ENCODE peak calls at places on chromosomes 7 and 10, in five cellular contexts. V, O, C, W and J are unnamed samples. For H3K4me1, the result is how much of the 10 kb centered on the place peaks cover.

GRCh38 chr7:96321041-96321669 is 743 bp downstream of the SLC25A13 start:
- DNase-seq in V (peak), O (peak), C (peak), W (peak), J (peak)

GRCh38 chr10:46030091-46030937 is at the start of gene NCOA4:
- DNase-seq in V (peak), O (peak), C (peak), W (peak), J (peak)

GRCh38 chr10:73769396-73769795 is 12.5 kb upstream of the CHCHD1 start:
- DNase-seq in V (no peak), O (no peak), C (no peak), W (no peak), J (no peak)

GRCh38 chr10:23643396-23643795 is 204.5 kb downstream of the OTUD1 start:
- DNase-seq in V (no peak), O (no peak), C (no peak), W (no peak), J (no peak)

GRCh38 chr10:125782661-125783060 is 7.0 kb upstream of the MMP21 start:
- DNase-seq in V (no peak), O (no peak), C (no peak), W (no peak), J (no peak)

GRCh38 chr7:26397786-26398435 is 106.2 kb downstream of the SNX10 start:
- DNase-seq in V (no peak), O (peak), C (no peak), W (no peak), J (peak)

GRCh38 chr7:147432068-147432467 is 1158.5 kb upstream of the C7orf33 start:
- DNase-seq in V (no peak), O (peak), C (no peak), W (no peak), J (no peak)

GRCh38 chr10:59698326-59698725 is 11.3 kb downstream of the SLC16A9 start:
- DNase-seq in V (no peak), O (no peak), C (no peak), W (no peak), J (no peak)

GRCh38 chr10:12113627-12114026 is 15.8 kb upstream of the SEC61A2 start:
- DNase-seq in V (no peak), O (no peak), C (no peak), W (no peak), J (no peak)

GRCh38 chr7:44073664-44074348 is 8.4 kb upstream of the PGAM2 start:
- DNase-seq in V (peak), O (no peak), C (peak), W (peak), J (peak)

GRCh38 chr10:129136074-129136473 is 331.0 kb upstream of the MGMT start:
- DNase-seq in V (no peak), O (no peak), C (no peak), W (no peak), J (no peak)

GRCh38 chr10:79266543-79267312 is 80.5 kb upstream of the PPIF start:
- DNase-seq in V (peak), O (no peak), C (no peak), W (no peak), J (no peak)

GRCh38 chr10:132129431-132129830 is 57.3 kb upstream of the DPYSL4 start:
- DNase-seq in V (no peak), O (peak), C (no peak), W (no peak), J (no peak)

GRCh38 chr10:69801094-69801433 is 642 bp upstream of the COL13A1 start:
- DNase-seq in V (peak), O (peak), C (peak), W (no peak), J (peak)

GRCh38 chr10:123622381-123622780 is 43.8 kb upstream of the GPR26 start:
- DNase-seq in V (no peak), O (no peak), C (no peak), W (no peak), J (no peak)

GRCh38 chr7:102463841-102464576 is 654 bp downstream of the ALKBH4 start:
- DNase-seq in V (no peak), O (peak), C (no peak), W (no peak), J (no peak)

GRCh38 chr7:120180221-120180620 is 92.8 kb upstream of the KCND2 start:
- DNase-seq in V (no peak), O (no peak), C (no peak), W (no peak), J (no peak)

GRCh38 chr10:61899045-61899444 is 2.5 kb upstream of the ARID5B start:
- DNase-seq in V (peak), O (no peak), C (no peak), W (no peak), J (no peak)

GRCh38 chr7:107219563-107220244 is 50.9 kb downstream of the HBP1 start:
- DNase-seq in V (no peak), O (no peak), C (no peak), W (no peak), J (no peak)

GRCh38 chr7:48742046-48742445 is 182.3 kb upstream of the CDC14C start:
- DNase-seq in V (no peak), O (no peak), C (no peak), W (no peak), J (no peak)

GRCh38 chr10:68816796-68817412 is 10.4 kb upstream of the STOX1 start:
- DNase-seq in V (no peak), O (no peak), C (no peak), W (no peak), J (no peak)

GRCh38 chr7:120226188-120226587 is 46.8 kb upstream of the KCND2 start:
- DNase-seq in V (no peak), O (no peak), C (no peak), W (no peak), J (no peak)

GRCh38 chr10:43210556-43210955 is 56.3 kb downstream of the RASGEF1A start:
- DNase-seq in V (no peak), O (no peak), C (no peak), W (no peak), J (no peak)

GRCh38 chr7:129188892-129189660 is 643 bp downstream of the SMO start:
- DNase-seq in V (peak), O (peak), C (no peak), W (no peak), J (peak)

GRCh38 chr10:94403034-94403822 is 887 bp downstream of the TBC1D12 start:
- DNase-seq in V (peak), O (peak), C (peak), W (peak), J (peak)

GRCh38 chr10:109405338-109405737 is 518.0 kb downstream of the XPNPEP1 start:
- DNase-seq in V (no peak), O (no peak), C (no peak), W (no peak), J (no peak)

GRCh38 chr7:75943864-75944263 is 28.9 kb downstream of the POR start:
- DNase-seq in V (no peak), O (no peak), C (no peak), W (no peak), J (no peak)

GRCh38 chr10:99524736-99525380 is 7.9 kb upstream of the NKX2-3 start:
- DNase-seq in V (no peak), O (peak), C (no peak), W (no peak), J (no peak)

GRCh38 chr7:121485457-121486243 is 89.5 kb upstream of the FAM3C start:
- DNase-seq in V (no peak), O (no peak), C (peak), W (no peak), J (peak)

GRCh38 chr7:128790297-128791037 is 1.3 kb upstream of the CCDC136 start:
- DNase-seq in V (no peak), O (peak), C (no peak), W (no peak), J (peak)

GRCh38 chr10:100148353-100149211 is 37.2 kb downstream of the ERLIN1 start:
- DNase-seq in V (no peak), O (no peak), C (no peak), W (no peak), J (no peak)

GRCh38 chr7:29406366-29406765 is 157.3 kb upstream of the PRR15 start:
- DNase-seq in V (no peak), O (no peak), C (no peak), W (no peak), J (no peak)

GRCh38 chr7:35727571-35727970 is 32.6 kb upstream of the HERPUD2 start:
- DNase-seq in V (no peak), O (no peak), C (no peak), W (no peak), J (no peak)

GRCh38 chr7:133934262-133934973 is 192.7 kb upstream of the LRGUK start:
- DNase-seq in V (no peak), O (peak), C (no peak), W (no peak), J (no peak)

GRCh38 chr10:117532451-117533107 is 10.0 kb upstream of the EMX2 start:
- DNase-seq in V (no peak), O (peak), C (no peak), W (no peak), J (no peak)

GRCh38 chr7:55120501-55121198 is 101.8 kb downstream of the EGFR start:
- DNase-seq in V (no peak), O (no peak), C (no peak), W (no peak), J (no peak)

GRCh38 chr7:55120074-55120473 is 101.3 kb downstream of the EGFR start:
- DNase-seq in V (no peak), O (no peak), C (no peak), W (no peak), J (no peak)

GRCh38 chr7:55121249-55121648 is 102.4 kb downstream of the EGFR start:
- DNase-seq in V (no peak), O (no peak), C (no peak), W (no peak), J (no peak)

GRCh38 chr7:55119571-55119970 is 100.8 kb downstream of the EGFR start:
- DNase-seq in V (no peak), O (no peak), C (no peak), W (no peak), J (no peak)

DNA sequence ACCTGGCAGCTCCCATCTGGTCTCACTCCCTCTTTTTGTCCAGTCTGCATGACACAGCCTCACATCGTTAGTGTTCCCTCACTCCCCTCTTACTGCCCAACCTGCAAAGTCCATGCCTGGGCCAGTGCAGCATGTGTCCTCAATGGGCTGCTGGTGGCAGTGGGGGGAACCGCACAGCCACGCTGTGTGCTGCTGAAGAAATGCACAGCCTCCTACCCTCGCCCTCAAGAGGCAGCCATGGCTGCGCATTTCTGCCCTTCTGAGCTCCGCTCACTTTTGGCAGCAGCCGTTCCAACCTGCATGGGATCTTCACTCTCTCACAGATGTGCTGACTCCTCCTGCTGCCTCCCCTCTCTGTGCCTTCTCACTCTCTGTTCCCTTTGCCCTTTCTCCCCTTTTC is 103.4 kb downstream of the EGFR start:
- DNase-seq in V (no peak), O (no peak), C (no peak), W (no peak), J (no peak)
- H3K4me1 ChIP-seq in V (under half), O (under half), C (under half), W (under half), J (under half)

DNA sequence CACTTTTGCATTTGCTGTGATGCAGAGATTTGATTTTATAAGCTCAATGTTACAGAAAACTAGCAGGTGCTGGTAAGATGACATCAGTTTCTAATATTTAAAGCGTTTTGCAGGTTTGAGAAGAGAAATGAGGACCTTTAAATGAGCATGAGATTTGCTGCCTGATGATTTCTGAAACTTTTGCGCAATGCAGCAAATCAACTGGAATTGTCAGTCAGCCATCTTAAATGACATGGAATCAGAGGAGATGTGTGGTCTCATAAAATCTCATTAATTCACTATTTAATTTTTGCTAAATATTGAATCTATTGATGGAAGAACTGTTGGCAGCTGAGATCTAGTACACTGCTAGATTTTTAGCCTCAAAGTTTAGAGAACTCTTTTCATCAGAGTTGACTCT is 3.9 kb downstream of the RBM17 start:
- DNase-seq in V (peak), O (no peak), C (no peak), W (no peak), J (no peak)
- H3K4me1 ChIP-seq in V (under half), O (under half), C (under half), W (under half), J (under half)

DNA sequence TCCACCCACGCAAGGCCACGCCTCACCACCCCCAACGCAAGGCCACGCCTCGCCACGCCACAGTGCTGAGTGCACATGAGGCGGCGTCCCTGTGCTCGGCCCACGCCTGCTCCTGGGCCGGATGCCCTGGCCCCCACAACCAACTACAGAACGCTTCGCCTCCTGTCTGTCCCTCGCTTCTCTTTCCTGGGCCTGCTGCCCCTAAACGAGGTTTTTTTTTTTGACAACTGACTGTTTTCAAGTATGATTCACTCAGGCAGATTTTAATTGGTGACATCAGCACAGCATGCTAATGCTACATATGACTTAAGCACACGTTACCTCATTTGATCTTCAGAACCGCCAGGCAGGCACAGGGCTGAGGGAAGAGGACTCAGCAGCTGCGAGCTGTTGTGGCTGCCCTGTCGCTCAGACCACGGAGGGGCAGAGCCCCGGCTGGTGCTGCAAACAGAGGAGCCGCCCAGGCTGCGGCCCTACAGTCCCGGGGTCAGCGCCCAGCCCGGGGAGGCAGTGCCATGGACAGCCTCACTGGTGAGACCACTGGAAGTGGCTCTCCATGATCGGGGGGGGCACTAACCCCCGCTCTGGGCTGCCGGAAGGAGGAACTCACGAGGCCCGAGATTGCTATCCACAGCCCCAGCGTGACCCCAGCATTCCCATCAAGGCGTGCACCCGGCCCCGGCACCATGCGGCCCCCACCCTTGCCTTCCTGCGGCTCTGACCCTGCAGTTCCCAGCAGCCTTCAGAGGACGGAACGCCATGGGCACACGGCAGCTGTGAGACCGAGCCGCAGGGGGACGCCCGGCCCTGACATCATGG is 212.8 kb downstream of the MAD1L1 start:
- DNase-seq in V (peak), O (no peak), C (no peak), W (peak), J (peak)
- H3K4me1 ChIP-seq in V (under half), O (under half), C (under half), W (under half), J (under half)

DNA sequence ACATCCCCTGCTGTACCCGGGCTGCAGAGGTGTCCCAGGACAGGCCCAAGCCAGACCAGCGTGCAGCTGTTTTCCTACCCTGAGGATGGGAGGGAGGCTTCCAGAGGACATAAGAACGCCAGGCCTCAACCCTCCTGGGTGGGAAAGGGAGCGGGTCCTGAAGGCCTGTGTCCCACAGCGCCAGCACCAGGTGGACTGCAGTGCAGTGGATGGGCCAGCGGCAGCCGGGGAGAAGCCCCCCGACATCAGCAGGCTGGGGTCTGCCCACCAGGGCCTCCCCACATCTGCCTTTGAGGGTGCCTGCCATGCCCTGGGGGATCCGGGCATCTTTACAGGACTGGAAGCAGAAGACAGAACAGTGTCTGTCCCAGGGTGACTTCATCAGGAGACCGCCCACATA is 22.8 kb upstream of the ZNF716 start:
- DNase-seq in V (no peak), O (no peak), C (no peak), W (no peak), J (no peak)
- H3K4me1 ChIP-seq in V (under half), O (under half), C (under half), W (under half), J (under half)

DNA sequence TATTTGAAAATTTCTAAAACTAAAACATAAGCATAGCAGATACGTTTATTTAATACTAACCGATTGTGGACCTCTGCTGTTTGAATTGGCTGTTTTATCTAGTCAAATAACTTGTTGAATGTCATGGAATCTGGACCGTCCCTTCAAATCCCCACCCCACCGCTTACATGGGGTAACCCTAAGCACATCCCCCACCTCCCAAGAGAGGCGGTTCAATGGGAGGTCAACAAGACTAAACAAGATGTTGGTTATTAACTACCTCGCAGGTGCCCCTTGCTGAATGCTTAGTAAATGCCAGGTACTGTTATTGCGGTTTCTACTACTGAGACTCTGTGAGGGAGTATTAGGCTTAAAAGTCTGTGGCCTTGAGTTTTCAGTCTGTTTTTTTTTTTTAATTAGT is 70.9 kb downstream of the DAGLB start:
- DNase-seq in V (no peak), O (no peak), C (no peak), W (no peak), J (no peak)
- H3K4me1 ChIP-seq in V (under half), O (under half), C (under half), W (under half), J (under half)